ENCODE peak calls at places on chromosomes 5 and 9, in ten cellular contexts. F is Kasumi-1; R is C1 segment of cervical spinal cord; C is left ventricle myocardium inferior; O is HT-29; V is naive thymus-derived CD8-positive, alpha-beta T cell; U is breast epithelium; W is hippocampal formation; I is psoas muscle; J is neuronal stem cell. E is an unnamed sample.

GRCh38 chr9:95720496-95720895 is 155.0 kb upstream of the ERCC6L2 start:
- DNase-seq in V (no peak), R (no peak), I (no peak), J (no peak), F (no peak), W (no peak), O (no peak), U (no peak), C (no peak), E (no peak)

GRCh38 chr5:151062405-151063135 is 18.3 kb downstream of the TNIP1 start:
- DNase-seq in R (no peak), O (no peak), F (no peak), C (no peak), W (no peak), I (no peak), U (no peak), J (no peak), V (no peak), E (no peak)

GRCh38 chr5:43245724-43246385 is 53.8 kb downstream of the NIM1K start:
- DNase-seq in I (no peak), W (no peak), V (no peak), J (no peak), U (no peak), F (no peak), O (no peak), R (no peak), C (no peak), E (no peak)

GRCh38 chr5:17157916-17158529 is 59.4 kb upstream of the BASP1 start:
- DNase-seq in R (no peak), W (no peak), J (no peak), C (no peak), V (no peak), I (no peak), O (no peak), U (no peak), F (no peak), E (no peak)

GRCh38 chr9:98995059-98995665 is 51.5 kb downstream of the COL15A1 start:
- DNase-seq in J (no peak), C (peak), F (no peak), U (no peak), V (no peak), W (no peak), O (no peak), I (no peak), R (peak), E (peak)

GRCh38 chr9:83070257-83070656 is 7.3 kb upstream of the RASEF start:
- DNase-seq in R (no peak), W (no peak), F (no peak), C (no peak), J (no peak), O (no peak), V (no peak), U (no peak), I (no peak), E (no peak)

GRCh38 chr9:107931071-107931715 is 441.6 kb upstream of the KLF4 start:
- DNase-seq in R (no peak), C (no peak), U (no peak), V (no peak), J (no peak), I (no peak), O (no peak), F (no peak), W (no peak), E (no peak)

GRCh38 chr9:120443489-120443888 is 136.5 kb downstream of the CDK5RAP2 start:
- DNase-seq in O (no peak), R (no peak), W (no peak), J (no peak), I (no peak), F (no peak), U (no peak), C (no peak), V (no peak), E (no peak)

GRCh38 chr9:134462304-134462703 is 136.0 kb downstream of the RXRA start:
- DNase-seq in R (no peak), O (no peak), W (no peak), V (no peak), F (no peak), I (no peak), U (no peak), C (no peak), J (no peak), E (no peak)

GRCh38 chr5:122997294-122997693 is 39.2 kb downstream of the PPIC start:
- DNase-seq in U (no peak), I (no peak), R (no peak), C (no peak), J (no peak), V (no peak), W (no peak), O (no peak), F (no peak), E (no peak)

GRCh38 chr5:8473827-8474568 is 605.0 kb downstream of the MTRR start:
- DNase-seq in O (no peak), V (no peak), U (no peak), J (no peak), I (no peak), R (no peak), F (no peak), W (no peak), C (no peak), E (no peak)

GRCh38 chr5:32454821-32455220 is 10.3 kb upstream of the ZFR start:
- DNase-seq in V (no peak), U (no peak), J (no peak), F (no peak), W (no peak), C (no peak), O (no peak), R (no peak), I (no peak), E (no peak)

GRCh38 chr9:135908334-135909204 is 1.2 kb upstream of the CAMSAP1 start:
- DNase-seq in J (no peak), I (no peak), U (peak), F (no peak), V (no peak), W (no peak), R (no peak), O (no peak), C (no peak), E (no peak)

E was measured in hypothalamus.